ENCODE peak calls at places on chromosome 16, in eight cellular contexts. T is NCI-H460, C is esophagus squamous epithelium, R is AG09319, A is SW 1271, J is AG09309, G is hippocampal formation, S is GM04503. L is an unnamed sample.

GRCh38 chr16:30065943-30066881 is 652 bp downstream of the ALDOA start:
- DNase-seq in T (no peak), C (no peak), G (no peak), A (no peak), S (no peak), J (no peak), R (no peak), L (no peak)

GRCh38 chr16:11914759-11915643 is 755 bp downstream of the GSPT1 start:
- DNase-seq in R (no peak), S (no peak), J (no peak), A (no peak), T (no peak), C (no peak), G (no peak), L (no peak)

GRCh38 chr16:70790815-70791214 is 10.1 kb downstream of the VAC14 start:
- DNase-seq in G (no peak), R (no peak), T (no peak), C (no peak), A (no peak), S (no peak), J (no peak), L (no peak)

GRCh38 chr16:1975432-1976215 is 3.8 kb downstream of the TBL3 start:
- DNase-seq in C (no peak), G (no peak), S (no peak), A (no peak), T (no peak), J (no peak), R (no peak), L (no peak)

GRCh38 chr16:1450841-1451240 is 6.5 kb upstream of the CCDC154 start:
- DNase-seq in S (no peak), T (no peak), C (no peak), A (no peak), R (no peak), G (no peak), J (no peak), L (no peak)

GRCh38 chr16:17135439-17135838 is 335.3 kb downstream of the XYLT1 start:
- DNase-seq in C (no peak), J (no peak), R (no peak), S (no peak), G (no peak), A (no peak), T (no peak), L (no peak)

GRCh38 chr16:9521749-9522370 is 430.4 kb downstream of the HAPSTR1 start:
- DNase-seq in C (no peak), S (no peak), A (no peak), R (no peak), J (no peak), G (no peak), T (no peak), L (no peak)

GRCh38 chr16:716250-716607 is 1.3 kb downstream of the METRN start:
- DNase-seq in R (no peak), A (no peak), J (no peak), G (peak; percentile 86), C (no peak), T (peak; percentile 46), S (no peak), L (no peak)

GRCh38 chr16:13036600-13036999 is 135.2 kb downstream of the SHISA9 start:
- DNase-seq in A (no peak), G (no peak), T (peak; percentile 31), R (no peak), S (no peak), C (no peak), J (no peak), L (no peak)

GRCh38 chr16:50267651-50268050 is 1.3 kb downstream of the ADCY7 start:
- DNase-seq in G (no peak), A (no peak), R (no peak), S (no peak), J (no peak), T (no peak), C (no peak), L (no peak)

GRCh38 chr16:70610273-70611223 is 35.8 kb upstream of the IL34 start:
- DNase-seq in J (no peak), C (no peak), G (no peak), A (no peak), R (no peak), S (no peak), T (no peak), L (no peak)

GRCh38 chr16:68257906-68258800 is 6.2 kb upstream of the SLC7A6 start:
- DNase-seq in T (no peak), S (peak; percentile 69), A (peak; percentile 13), C (no peak), G (no peak), R (no peak), J (no peak), L (no peak)

GRCh38 chr16:3144331-3144881 is 9.6 kb downstream of the ZNF213 start:
- DNase-seq in R (no peak), T (no peak), G (no peak), S (no peak), A (no peak), J (no peak), C (no peak), L (no peak)

GRCh38 chr16:88380619-88381018 is 2.1 kb upstream of the ZNF469 start:
- DNase-seq in A (no peak), C (no peak), G (no peak), S (no peak), T (no peak), J (no peak), R (no peak), L (no peak)

GRCh38 chr16:78932395-78932794 is 668.1 kb downstream of the MAF start:
- DNase-seq in J (no peak), G (no peak), R (no peak), S (no peak), C (no peak), A (no peak), T (no peak), L (no peak)

GRCh38 chr16:2515180-2515803 is 1.5 kb downstream of the ATP6V0C start:
- DNase-seq in R (no peak), A (no peak), S (no peak), T (no peak), C (no peak), J (no peak), G (no peak), L (no peak)

GRCh38 chr16:26645629-26646028 is 421.1 kb upstream of the C16orf82 start:
- DNase-seq in T (no peak), R (no peak), S (no peak), J (no peak), A (no peak), G (no peak), C (no peak), L (peak; percentile 23)

GRCh38 chr16:79618712-79619050 is 18.1 kb upstream of the MAF start:
- DNase-seq in C (no peak), G (no peak), T (no peak), S (no peak), A (no peak), R (no peak), J (no peak), L (peak; percentile 2)

GRCh38 chr16:28292731-28293588 is 635 bp downstream of the SBK1 start:
- DNase-seq in T (no peak), R (no peak), A (no peak), S (no peak), G (no peak), C (no peak), J (no peak), L (no peak)

GRCh38 chr16:74563828-74564263 is 43.1 kb downstream of the GLG1 start:
- DNase-seq in A (no peak), S (no peak), C (no peak), R (no peak), T (no peak), J (no peak), G (no peak), L (peak; percentile 63)

GRCh38 chr16:85395207-85395912 is 217.8 kb upstream of the GSE1 start:
- DNase-seq in J (peak; percentile 97), C (no peak), T (no peak), G (no peak), S (peak; percentile 95), R (peak; percentile 88), A (no peak), L (peak; percentile 82)

GRCh38 chr16:20285993-20286499 is 41.3 kb downstream of the GP2 start:
- DNase-seq in S (no peak), J (no peak), C (no peak), A (no peak), T (no peak), G (no peak), R (no peak), L (no peak)

GRCh38 chr16:1999866-2000514 is 9.6 kb downstream of the ZNF598 start:
- DNase-seq in S (no peak), A (no peak), R (no peak), J (no peak), G (no peak), T (no peak), C (no peak), L (no peak)

GRCh38 chr16:46787909-46788308 is 39.8 kb upstream of the MYLK3 start:
- DNase-seq in T (no peak), C (no peak), S (no peak), A (no peak), G (no peak), R (no peak), J (no peak), L (no peak)

GRCh38 chr16:87931504-87931903 is 4.8 kb downstream of the CA5A start:
- DNase-seq in J (no peak), S (no peak), T (no peak), R (no peak), A (no peak), C (no peak), G (no peak), L (no peak)

GRCh38 chr16:29675811-29676643 is 3.0 kb upstream of the QPRT start:
- DNase-seq in C (no peak), G (peak; percentile 19), R (no peak), J (no peak), T (peak; percentile 8), S (no peak), A (no peak), L (no peak)

L was measured in right atrium auricular region.